ENCODE peak calls at places on chromosomes 3 and 15, in seven cellular contexts. R, E, H, V, M, T and A are unnamed samples.

GRCh38 chr3:10546887-10547286 is 41.5 kb upstream of the ATP2B2 start:
- DNase-seq in R (no peak), E (no peak), H (no peak), V (no peak), M (no peak), T (no peak), A (no peak)

GRCh38 chr3:33360136-33360825 is 79.9 kb downstream of the UBP1 start:
- DNase-seq in R (no peak), E (peak), H (peak), V (no peak), M (no peak), T (peak), A (peak)

GRCh38 chr3:23877324-23877980 is 39.3 kb downstream of the NKIRAS1 start:
- DNase-seq in R (no peak), E (peak), H (peak), V (peak), M (no peak), T (peak), A (peak)

GRCh38 chr3:67526246-67526645 is 128.2 kb downstream of the SUCLG2 start:
- DNase-seq in R (no peak), E (peak), H (peak), V (peak), M (no peak), T (peak), A (peak)

GRCh38 chr15:101027920-101028319 is 108.8 kb downstream of the LRRK1 start:
- DNase-seq in R (no peak), E (no peak), H (no peak), V (no peak), M (no peak), T (no peak), A (no peak)

GRCh38 chr15:84668221-84668982 is 10.4 kb upstream of the NMB start:
- DNase-seq in R (no peak), E (no peak), H (no peak), V (no peak), M (no peak), T (no peak), A (no peak)

GRCh38 chr3:151766454-151766853 is 32.7 kb downstream of the AADACL2 start:
- DNase-seq in R (no peak), E (peak), H (peak), V (peak), M (no peak), T (peak), A (peak)

GRCh38 chr3:71391361-71391760 is 192.2 kb downstream of the FOXP1 start:
- DNase-seq in R (no peak), E (no peak), H (no peak), V (no peak), M (peak), T (no peak), A (no peak)

GRCh38 chr3:141796436-141797166 is 33.4 kb downstream of the GRK7 start:
- DNase-seq in R (peak), E (peak), H (peak), V (no peak), M (peak), T (peak), A (no peak)

GRCh38 chr3:158735296-158736033 is 3.2 kb upstream of the RARRES1 start:
- DNase-seq in R (no peak), E (no peak), H (no peak), V (no peak), M (no peak), T (no peak), A (no peak)

GRCh38 chr3:39752019-39752637 is 57.3 kb upstream of the MYRIP start:
- DNase-seq in R (no peak), E (no peak), H (no peak), V (no peak), M (no peak), T (no peak), A (peak)

GRCh38 chr3:107988464-107989156 is 102.2 kb downstream of the CD47 start:
- DNase-seq in R (no peak), E (peak), H (peak), V (peak), M (no peak), T (peak), A (peak)

GRCh38 chr15:82935382-82935781 is 17.1 kb downstream of the HOMER2 start:
- DNase-seq in R (no peak), E (no peak), H (no peak), V (no peak), M (no peak), T (no peak), A (no peak)

GRCh38 chr3:135874035-135874434 is 91.5 kb upstream of the PPP2R3A start:
- DNase-seq in R (no peak), E (no peak), H (no peak), V (no peak), M (no peak), T (no peak), A (no peak)

GRCh38 chr3:94525039-94525438 is 462.2 kb downstream of the NSUN3 start:
- DNase-seq in R (peak), E (peak), H (no peak), V (peak), M (no peak), T (peak), A (peak)

GRCh38 chr15:80152896-80153876 is at the start of gene FAH:
- DNase-seq in R (peak), E (peak), H (peak), V (peak), M (peak), T (peak), A (peak)

GRCh38 chr3:178405456-178405970 is 130.7 kb upstream of the KCNMB2 start:
- DNase-seq in R (no peak), E (peak), H (peak), V (no peak), M (no peak), T (no peak), A (no peak)

GRCh38 chr3:12946661-12947316 is 105.4 kb upstream of the RPL32 start:
- DNase-seq in R (no peak), E (peak), H (peak), V (no peak), M (no peak), T (no peak), A (no peak)

GRCh38 chr15:66129561-66129960 is 124.0 kb downstream of the MEGF11 start:
- DNase-seq in R (no peak), E (no peak), H (no peak), V (peak), M (no peak), T (no peak), A (no peak)

GRCh38 chr3:4740397-4741105 is 238.7 kb upstream of the BHLHE40 start:
- DNase-seq in R (no peak), E (no peak), H (no peak), V (peak), M (no peak), T (peak), A (peak)

GRCh38 chr3:126883241-126883640 is 99.7 kb upstream of the PLXNA1 start:
- DNase-seq in R (peak), E (peak), H (no peak), V (peak), M (no peak), T (peak), A (peak)

GRCh38 chr3:13475871-13476590 is 4.1 kb upstream of the HDAC11 start:
- DNase-seq in R (no peak), E (no peak), H (no peak), V (no peak), M (no peak), T (no peak), A (no peak)

GRCh38 chr15:80778964-80779657 is at the start of gene CEMIP:
- DNase-seq in R (peak), E (peak), H (peak), V (peak), M (peak), T (peak), A (peak)

GRCh38 chr3:119911748-119912147 is 129.8 kb downstream of the NR1I2 start:
- DNase-seq in R (peak), E (peak), H (no peak), V (no peak), M (no peak), T (no peak), A (no peak)

GRCh38 chr3:111621535-111621934 is 26.4 kb upstream of the ZBED2 start:
- DNase-seq in R (peak), E (no peak), H (no peak), V (peak), M (no peak), T (no peak), A (peak)

GRCh38 chr3:42020681-42021307 is 58.9 kb upstream of the ULK4 start:
- DNase-seq in R (no peak), E (peak), H (peak), V (no peak), M (no peak), T (peak), A (peak)

GRCh38 chr3:38579551-38580449 is 69.7 kb downstream of the SCN5A start:
- DNase-seq in R (peak), E (peak), H (peak), V (no peak), M (no peak), T (peak), A (no peak)

GRCh38 chr3:134327594-134327975 is 46.7 kb downstream of the AMOTL2 start:
- DNase-seq in R (no peak), E (peak), H (peak), V (no peak), M (no peak), T (peak), A (peak)

GRCh38 chr3:113747719-113748046 is 848 bp downstream of the ATP6V1A start:
- DNase-seq in R (peak), E (peak), H (no peak), V (no peak), M (peak), T (no peak), A (peak)

GRCh38 chr3:58111513-58112184 is 99.1 kb downstream of the DNASE1L3 start:
- DNase-seq in R (peak), E (no peak), H (no peak), V (no peak), M (peak), T (no peak), A (no peak)

GRCh38 chr3:39573392-39573791 is 105.9 kb downstream of the MOBP start:
- DNase-seq in R (no peak), E (no peak), H (no peak), V (no peak), M (no peak), T (no peak), A (no peak)

GRCh38 chr15:23497710-23498111 is 50.7 kb upstream of the GOLGA6L2 start:
- DNase-seq in R (peak), E (no peak), H (no peak), V (peak), M (peak), T (peak), A (no peak)

DNA sequence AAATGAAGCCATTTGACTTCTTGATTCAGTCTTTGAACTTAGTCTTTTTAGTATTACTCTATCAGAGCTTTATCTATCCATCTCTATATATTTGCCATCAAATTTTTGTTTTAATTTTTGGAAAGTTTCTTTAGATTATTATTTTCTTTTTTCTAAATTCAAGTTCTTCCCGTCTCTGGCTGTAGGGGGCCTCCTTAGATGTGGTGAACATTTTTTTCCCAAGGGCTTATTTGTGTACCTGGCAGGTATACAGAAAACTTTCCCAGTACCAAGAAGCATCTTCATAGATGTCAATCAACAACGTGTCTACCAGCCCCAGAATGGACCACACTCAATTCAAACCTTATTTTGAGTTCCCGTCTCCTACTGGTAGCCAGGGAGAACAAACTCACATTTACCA is 486.8 kb upstream of the CNTN4 start:
- DNase-seq in R (no peak), E (no peak), H (no peak), V (no peak), M (no peak), T (no peak), A (no peak)
- TF ChIP-seq CTCF in R (no peak), E (no peak), H (no peak), V (no peak), M (no peak), T (no peak), A (no peak)

GRCh38 chr3:89851974-89852621 is 744.7 kb downstream of the EPHA3 start:
- DNase-seq in R (no peak), E (peak), H (peak), V (peak), M (no peak), T (peak), A (peak)
- TF ChIP-seq CTCF in R (peak), E (peak), H (peak), V (peak), M (no peak), T (peak), A (peak)

DNA sequence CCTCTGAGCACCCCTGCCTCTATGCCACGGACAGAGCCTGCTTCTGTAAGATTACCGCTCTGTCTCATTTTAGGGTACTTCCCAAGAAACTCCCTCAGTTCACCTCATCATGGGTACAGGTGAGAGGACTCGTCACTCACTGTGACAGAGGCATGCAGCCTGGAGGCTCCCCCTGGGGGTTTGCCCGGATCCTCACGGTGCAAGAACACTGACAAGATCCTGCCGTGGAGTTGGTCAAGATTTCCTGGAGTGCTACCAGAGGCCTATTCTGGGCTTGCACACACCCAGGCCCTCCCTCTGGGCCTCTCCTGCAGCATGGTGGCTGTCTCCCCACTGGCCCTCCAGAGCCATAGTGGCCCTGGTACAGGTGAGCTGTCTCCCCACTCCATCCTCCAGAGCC is 103.1 kb upstream of the TNIK start:
- DNase-seq in R (peak), E (no peak), H (no peak), V (no peak), M (no peak), T (no peak), A (no peak)
- TF ChIP-seq CTCF in R (no peak), E (no peak), H (peak), V (no peak), M (no peak), T (no peak), A (no peak)

DNA sequence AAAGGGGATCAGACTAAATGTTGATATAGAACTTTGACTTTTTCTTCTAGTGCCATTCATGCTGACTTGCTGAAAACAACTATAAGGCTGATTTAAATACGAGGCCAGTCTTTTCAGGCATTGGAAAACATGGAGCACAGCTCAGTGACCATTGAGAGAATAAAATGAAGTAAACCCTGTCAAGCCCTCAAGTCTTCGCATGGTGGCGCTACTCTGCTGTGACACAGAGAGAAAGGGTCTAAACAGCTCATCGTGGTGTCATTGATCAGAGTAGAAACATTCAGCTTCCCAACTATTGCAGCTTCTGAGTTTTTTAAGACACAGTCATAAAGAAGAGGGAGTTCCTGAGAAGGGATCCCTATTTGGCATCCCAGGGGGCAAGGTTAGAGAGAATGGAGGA is 716.2 kb downstream of the DIPK2A start:
- DNase-seq in R (peak), E (no peak), H (no peak), V (no peak), M (no peak), T (peak), A (no peak)
- TF ChIP-seq CTCF in R (no peak), E (no peak), H (peak), V (no peak), M (no peak), T (no peak), A (no peak)

DNA sequence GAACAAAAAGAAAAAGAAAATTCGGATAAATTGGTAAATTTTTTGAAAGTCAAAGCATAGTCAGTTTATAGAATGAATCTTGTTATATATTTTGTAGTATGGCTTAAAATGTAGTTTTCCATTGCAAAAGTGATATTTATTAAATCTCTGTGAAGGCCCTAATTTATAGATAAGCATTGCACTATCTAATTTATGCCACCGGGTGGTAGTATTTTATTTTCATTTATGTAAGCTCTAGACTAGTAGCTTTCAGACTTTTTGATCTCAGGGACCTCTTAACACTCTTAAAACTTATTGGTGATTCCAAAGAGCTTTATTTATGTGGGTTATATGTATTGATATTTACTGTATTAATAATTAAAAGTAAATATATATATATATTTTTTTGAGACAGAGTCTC is 133.9 kb upstream of the LRRFIP2 start:
- DNase-seq in R (peak), E (peak), H (peak), V (peak), M (peak), T (peak), A (peak)
- TF ChIP-seq CTCF in R (peak), E (no peak), H (peak), V (peak), M (peak), T (peak), A (no peak)

GRCh38 chr15:73633991-73634495 is 854 bp upstream of the NPTN start:
- DNase-seq in R (no peak), E (peak), H (peak), V (no peak), M (no peak), T (peak), A (peak)

GRCh38 chr15:73632670-73633058 is 525 bp downstream of the NPTN start:
- DNase-seq in R (peak), E (no peak), H (no peak), V (no peak), M (no peak), T (no peak), A (no peak)

GRCh38 chr15:73631915-73632669 is 1.1 kb downstream of the NPTN start:
- DNase-seq in R (peak), E (peak), H (peak), V (peak), M (peak), T (peak), A (peak)

GRCh38 chr15:73630796-73631471 is 2.3 kb downstream of the NPTN start:
- DNase-seq in R (peak), E (no peak), H (no peak), V (peak), M (no peak), T (no peak), A (no peak)

GRCh38 chr15:73633111-73633990 is at the start of gene NPTN:
- DNase-seq in R (peak), E (peak), H (peak), V (peak), M (peak), T (peak), A (peak)
- TF ChIP-seq CTCF in R (no peak), E (no peak), H (peak), V (no peak), M (no peak), T (peak), A (no peak)

DNA sequence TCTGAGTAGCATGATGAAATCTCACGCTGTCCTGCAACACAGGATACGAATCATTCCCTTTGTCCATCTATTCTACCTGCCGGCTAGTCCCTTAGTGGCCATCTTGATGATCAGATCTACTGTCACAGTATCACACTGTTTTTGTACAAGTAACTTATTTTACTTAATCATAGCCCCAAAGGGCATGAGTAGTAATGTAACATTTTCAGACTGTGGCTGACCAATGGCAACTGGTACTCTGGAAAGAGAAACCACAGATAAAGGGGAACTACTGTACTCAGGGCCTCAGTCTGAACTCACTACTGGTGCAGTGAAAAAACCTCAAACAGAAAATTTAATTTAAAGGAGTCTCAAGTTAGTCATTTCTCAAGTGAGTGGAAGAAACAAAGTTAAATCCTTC is 127.3 kb upstream of the MRPL3 start:
- DNase-seq in R (peak), E (no peak), H (peak), V (no peak), M (no peak), T (peak), A (peak)
- TF ChIP-seq CTCF in R (no peak), E (no peak), H (no peak), V (no peak), M (no peak), T (no peak), A (no peak)

GRCh38 chr15:45720183-45720582 is 85.4 kb downstream of the SQOR start:
- DNase-seq in R (no peak), E (no peak), H (no peak), V (no peak), M (no peak), T (no peak), A (no peak)

GRCh38 chr15:45719490-45719889 is 84.7 kb downstream of the SQOR start:
- DNase-seq in R (no peak), E (no peak), H (no peak), V (no peak), M (no peak), T (peak), A (no peak)

GRCh38 chr15:45710657-45711056 is 75.8 kb downstream of the SQOR start:
- DNase-seq in R (no peak), E (no peak), H (no peak), V (no peak), M (no peak), T (no peak), A (no peak)

GRCh38 chr15:45714501-45715488 is 80.0 kb downstream of the SQOR start:
- DNase-seq in R (peak), E (peak), H (peak), V (peak), M (peak), T (peak), A (peak)

GRCh38 chr15:45715528-45715927 is 80.7 kb downstream of the SQOR start:
- DNase-seq in R (no peak), E (no peak), H (peak), V (peak), M (no peak), T (peak), A (peak)
- TF ChIP-seq CTCF in R (peak), E (peak), H (peak), V (peak), M (no peak), T (peak), A (peak)

GRCh38 chr15:74609938-74610301 is 5.7 kb upstream of the CLK3 start:
- DNase-seq in R (no peak), E (no peak), H (no peak), V (no peak), M (no peak), T (no peak), A (no peak)

GRCh38 chr15:74612677-74613076 is 3.0 kb upstream of the CLK3 start:
- DNase-seq in R (no peak), E (no peak), H (no peak), V (no peak), M (no peak), T (no peak), A (no peak)

GRCh38 chr15:74613089-74613952 is 2.3 kb upstream of the CLK3 start:
- DNase-seq in R (no peak), E (no peak), H (no peak), V (no peak), M (no peak), T (no peak), A (no peak)

GRCh38 chr15:74610302-74610951 is 5.2 kb upstream of the CLK3 start:
- DNase-seq in R (no peak), E (no peak), H (no peak), V (no peak), M (no peak), T (no peak), A (no peak)

GRCh38 chr15:74611341-74611740 is 4.3 kb upstream of the CLK3 start:
- DNase-seq in R (no peak), E (no peak), H (no peak), V (no peak), M (no peak), T (no peak), A (no peak)
- TF ChIP-seq CTCF in R (no peak), E (no peak), H (no peak), V (no peak), M (no peak), T (no peak), A (no peak)